ENCODE peak calls at places on chromosomes 12 and 14, in five cellular contexts. One of them, this sample, is unnamed. For H3K4me1 and H3K79me2, the result is how much of the 10 kb centered on the place peaks cover.

GRCh38 chr12:97283297-97283696 is 179.3 kb upstream of the RMST start:
- DNase-seq in MM.1S: no peak
- DNase-seq in PC-3: no peak
- DNase-seq in OCI-LY7: peak
- DNase-seq in GM23338: peak
- DNase-seq in this sample: no peak

GRCh38 chr12:27549231-27549800 is 25.3 kb downstream of the PPFIBP1 start:
- DNase-seq in MM.1S: no peak
- DNase-seq in PC-3: peak
- DNase-seq in OCI-LY7: no peak
- DNase-seq in GM23338: no peak
- DNase-seq in this sample: no peak

GRCh38 chr14:87691482-87691881 is 301.5 kb downstream of the GALC start:
- DNase-seq in MM.1S: no peak
- DNase-seq in PC-3: no peak
- DNase-seq in OCI-LY7: no peak
- DNase-seq in GM23338: no peak
- DNase-seq in this sample: peak

GRCh38 chr14:83559721-83560120 is 1970.2 kb upstream of the FLRT2 start:
- DNase-seq in MM.1S: no peak
- DNase-seq in PC-3: no peak
- DNase-seq in OCI-LY7: no peak
- DNase-seq in GM23338: no peak
- DNase-seq in this sample: no peak

GRCh38 chr12:130582286-130582685 is 133.8 kb downstream of the RIMBP2 start:
- DNase-seq in MM.1S: no peak
- DNase-seq in PC-3: no peak
- DNase-seq in OCI-LY7: no peak
- DNase-seq in GM23338: no peak
- DNase-seq in this sample: no peak

GRCh38 chr12:91211869-91212268 is 29.3 kb upstream of the DCN start:
- DNase-seq in MM.1S: no peak
- DNase-seq in PC-3: no peak
- DNase-seq in OCI-LY7: no peak
- DNase-seq in GM23338: no peak
- DNase-seq in this sample: no peak

GRCh38 chr12:131205534-131205933 is 251.8 kb downstream of the ADGRD1 start:
- DNase-seq in MM.1S: no peak
- DNase-seq in PC-3: no peak
- DNase-seq in OCI-LY7: no peak
- DNase-seq in GM23338: no peak
- DNase-seq in this sample: no peak

GRCh38 chr12:49288412-49288853 is 6.5 kb upstream of the PRPH start:
- DNase-seq in MM.1S: peak
- DNase-seq in PC-3: peak
- DNase-seq in OCI-LY7: peak
- DNase-seq in GM23338: peak
- DNase-seq in this sample: peak

GRCh38 chr14:76834296-76834695 is 8.1 kb downstream of the LRRC74A start:
- DNase-seq in MM.1S: no peak
- DNase-seq in PC-3: no peak
- DNase-seq in OCI-LY7: no peak
- DNase-seq in GM23338: no peak
- DNase-seq in this sample: peak

GRCh38 chr12:67382206-67382871 is 113.2 kb downstream of the CAND1 start:
- DNase-seq in MM.1S: no peak
- DNase-seq in PC-3: no peak
- DNase-seq in OCI-LY7: no peak
- DNase-seq in GM23338: no peak
- DNase-seq in this sample: no peak

GRCh38 chr14:104673481-104673880 is 15.9 kb upstream of the INF2 start:
- DNase-seq in MM.1S: no peak
- DNase-seq in PC-3: no peak
- DNase-seq in OCI-LY7: no peak
- DNase-seq in GM23338: no peak
- DNase-seq in this sample: no peak

GRCh38 chr14:101784631-101785030 is 23.1 kb downstream of the PPP2R5C start:
- DNase-seq in MM.1S: no peak
- DNase-seq in PC-3: no peak
- DNase-seq in OCI-LY7: no peak
- DNase-seq in GM23338: no peak
- DNase-seq in this sample: no peak

GRCh38 chr12:27627123-27627835 is 69.0 kb upstream of the REP15 start:
- DNase-seq in MM.1S: no peak
- DNase-seq in PC-3: peak
- DNase-seq in OCI-LY7: no peak
- DNase-seq in GM23338: no peak
- DNase-seq in this sample: no peak

GRCh38 chr14:51304956-51305355 is 64.9 kb downstream of the TMX1 start:
- DNase-seq in MM.1S: no peak
- DNase-seq in PC-3: peak
- DNase-seq in OCI-LY7: no peak
- DNase-seq in GM23338: no peak
- DNase-seq in this sample: peak

GRCh38 chr12:91219511-91219910 is 36.9 kb upstream of the DCN start:
- DNase-seq in MM.1S: no peak
- DNase-seq in PC-3: peak
- DNase-seq in OCI-LY7: no peak
- DNase-seq in GM23338: no peak
- DNase-seq in this sample: peak

DNA sequence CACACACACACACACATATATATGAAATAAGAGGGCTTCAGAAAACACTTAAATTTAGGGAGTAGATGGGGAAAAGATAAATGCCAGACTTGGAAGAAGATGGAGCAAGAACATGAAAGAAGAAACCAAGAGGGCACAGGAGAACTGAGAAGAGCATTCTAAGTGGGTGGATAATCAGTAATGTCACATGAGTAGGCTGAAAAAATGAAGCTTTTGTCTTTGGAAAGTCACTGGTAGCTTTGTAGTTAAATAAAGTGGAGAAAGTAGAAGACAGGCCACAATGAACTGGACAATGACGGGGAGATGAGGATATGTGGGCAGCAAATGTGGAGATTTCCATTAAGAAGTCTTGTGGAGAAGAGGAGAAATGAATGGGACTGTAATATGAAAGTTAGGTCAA is 2.2 kb upstream of the ZC2HC1C start:
- DNase-seq in MM.1S: no peak
- DNase-seq in PC-3: no peak
- DNase-seq in OCI-LY7: no peak
- DNase-seq in GM23338: no peak
- DNase-seq in this sample: no peak
- H3K4me1 ChIP-seq in MM.1S: under half
- H3K4me1 ChIP-seq in PC-3: under half
- H3K4me1 ChIP-seq in OCI-LY7: under half
- H3K4me1 ChIP-seq in GM23338: under half
- H3K4me1 ChIP-seq in this sample: under half

DNA sequence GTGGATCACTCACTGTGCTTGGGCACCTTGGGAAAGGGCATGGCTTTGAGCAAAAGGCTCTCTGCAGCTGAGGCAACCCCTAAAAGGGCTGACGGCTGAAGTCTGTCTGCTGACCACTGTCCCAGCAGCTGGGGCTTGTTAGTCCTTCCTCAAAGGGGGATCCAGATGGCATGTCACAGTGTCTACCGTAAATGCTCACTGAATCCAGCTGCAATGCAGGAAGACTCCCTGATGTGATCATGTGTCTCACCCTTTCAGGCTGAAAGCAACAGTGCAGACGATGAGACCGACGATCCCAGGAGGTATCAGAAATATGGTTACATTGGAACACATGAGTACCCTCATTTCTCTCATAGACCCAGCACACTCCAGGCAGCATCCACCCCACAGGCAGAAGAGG is 12.4 kb downstream of the OAS1 start:
- DNase-seq in MM.1S: no peak
- DNase-seq in PC-3: no peak
- DNase-seq in OCI-LY7: no peak
- DNase-seq in GM23338: no peak
- DNase-seq in this sample: no peak
- H3K79me2 ChIP-seq in MM.1S: under half
- H3K79me2 ChIP-seq in PC-3: under half
- H3K79me2 ChIP-seq in OCI-LY7: under half
- H3K79me2 ChIP-seq in GM23338: under half
- H3K79me2 ChIP-seq in this sample: under half

GRCh38 chr14:91227183-91227628 is 17.3 kb downstream of the GPR68 start:
- DNase-seq in MM.1S: no peak
- DNase-seq in PC-3: no peak
- DNase-seq in OCI-LY7: no peak
- DNase-seq in GM23338: no peak
- DNase-seq in this sample: no peak
- TF ChIP-seq CTCF in MM.1S: no peak
- TF ChIP-seq CTCF in PC-3: no peak
- TF ChIP-seq CTCF in OCI-LY7: no peak
- TF ChIP-seq CTCF in GM23338: no peak
- TF ChIP-seq CTCF in this sample: no peak

GRCh38 chr14:68473794-68474193 is 319.1 kb downstream of the ZFP36L1 start:
- DNase-seq in MM.1S: no peak
- DNase-seq in PC-3: no peak
- DNase-seq in OCI-LY7: peak
- DNase-seq in GM23338: no peak
- DNase-seq in this sample: no peak

GRCh38 chr14:68473050-68473449 is 319.8 kb downstream of the ZFP36L1 start:
- DNase-seq in MM.1S: no peak
- DNase-seq in PC-3: no peak
- DNase-seq in OCI-LY7: peak
- DNase-seq in GM23338: no peak
- DNase-seq in this sample: no peak

GRCh38 chr14:68475802-68476201 is 317.1 kb downstream of the ZFP36L1 start:
- DNase-seq in MM.1S: no peak
- DNase-seq in PC-3: no peak
- DNase-seq in OCI-LY7: no peak
- DNase-seq in GM23338: no peak
- DNase-seq in this sample: no peak

GRCh38 chr14:68476212-68476964 is 316.5 kb downstream of the ZFP36L1 start:
- DNase-seq in MM.1S: no peak
- DNase-seq in PC-3: peak
- DNase-seq in OCI-LY7: peak
- DNase-seq in GM23338: peak
- DNase-seq in this sample: peak

DNA sequence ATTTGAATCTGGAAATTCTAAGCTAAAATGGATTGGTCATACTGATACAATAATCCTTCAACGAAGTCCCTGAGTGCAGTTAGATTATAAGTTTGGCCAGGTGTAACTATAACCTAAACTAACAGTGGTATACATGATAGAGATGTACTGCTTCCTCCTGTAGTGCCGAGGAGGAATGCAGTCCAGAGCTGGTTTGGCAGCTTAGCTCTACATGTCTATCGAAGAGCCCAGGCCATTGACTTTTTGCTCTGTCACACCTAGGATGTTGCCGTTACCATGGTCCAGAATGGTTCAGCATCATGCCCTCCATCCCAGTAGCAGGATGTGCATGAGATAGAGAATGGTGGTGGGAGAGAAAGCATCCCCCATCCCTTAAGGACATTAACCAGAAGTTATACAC is 318.1 kb downstream of the ZFP36L1 start:
- DNase-seq in MM.1S: no peak
- DNase-seq in PC-3: peak
- DNase-seq in OCI-LY7: no peak
- DNase-seq in GM23338: no peak
- DNase-seq in this sample: no peak
- H3K4me1 ChIP-seq in MM.1S: under half
- H3K4me1 ChIP-seq in PC-3: under half
- H3K4me1 ChIP-seq in OCI-LY7: half or more
- H3K4me1 ChIP-seq in GM23338: under half
- H3K4me1 ChIP-seq in this sample: under half

GRCh38 chr12:116929885-116930284 is 19.1 kb downstream of the FBXW8 start:
- DNase-seq in MM.1S: no peak
- DNase-seq in PC-3: no peak
- DNase-seq in OCI-LY7: no peak
- DNase-seq in GM23338: no peak
- DNase-seq in this sample: no peak
- H3K79me2 ChIP-seq in MM.1S: under half
- H3K79me2 ChIP-seq in PC-3: under half
- H3K79me2 ChIP-seq in OCI-LY7: under half
- H3K79me2 ChIP-seq in GM23338: under half
- H3K79me2 ChIP-seq in this sample: half or more

GRCh38 chr12:17296882-17297281 is 690.9 kb upstream of the LMO3 start:
- DNase-seq in MM.1S: no peak
- DNase-seq in PC-3: no peak
- DNase-seq in OCI-LY7: no peak
- DNase-seq in GM23338: no peak
- DNase-seq in this sample: no peak

GRCh38 chr12:17302001-17302400 is 696.0 kb upstream of the LMO3 start:
- DNase-seq in MM.1S: no peak
- DNase-seq in PC-3: no peak
- DNase-seq in OCI-LY7: no peak
- DNase-seq in GM23338: no peak
- DNase-seq in this sample: no peak

GRCh38 chr12:17304503-17305347 is 698.8 kb upstream of the LMO3 start:
- DNase-seq in MM.1S: no peak
- DNase-seq in PC-3: peak
- DNase-seq in OCI-LY7: no peak
- DNase-seq in GM23338: no peak
- DNase-seq in this sample: no peak

DNA sequence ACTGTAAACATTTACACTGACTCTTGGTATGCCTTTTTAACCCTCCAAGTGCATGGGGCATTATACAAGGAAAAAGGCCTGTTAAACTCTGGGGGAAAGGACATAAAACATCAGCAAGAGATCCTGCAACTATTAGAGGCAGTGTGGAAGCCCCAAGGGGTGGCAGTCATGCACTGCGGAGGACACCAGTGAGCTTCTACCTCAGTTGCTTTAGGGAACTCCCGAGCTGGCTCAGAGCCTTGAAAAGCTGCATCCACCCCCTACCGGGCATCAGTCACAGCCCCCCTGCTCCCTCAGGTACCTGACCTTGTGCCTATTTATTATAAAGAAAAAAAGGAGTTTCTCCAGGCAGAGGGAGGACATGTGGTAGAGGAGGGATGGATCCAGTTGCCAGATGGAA is 695.6 kb upstream of the LMO3 start:
- DNase-seq in MM.1S: no peak
- DNase-seq in PC-3: no peak
- DNase-seq in OCI-LY7: no peak
- DNase-seq in GM23338: peak
- DNase-seq in this sample: no peak
- TF ChIP-seq CTCF in MM.1S: no peak
- TF ChIP-seq CTCF in PC-3: no peak
- TF ChIP-seq CTCF in OCI-LY7: no peak
- TF ChIP-seq CTCF in GM23338: no peak
- TF ChIP-seq CTCF in this sample: no peak

GRCh38 chr14:95522556-95522955 is 6.1 kb upstream of the SYNE3 start:
- DNase-seq in MM.1S: no peak
- DNase-seq in PC-3: no peak
- DNase-seq in OCI-LY7: no peak
- DNase-seq in GM23338: no peak
- DNase-seq in this sample: no peak
- H3K4me1 ChIP-seq in MM.1S: under half
- H3K4me1 ChIP-seq in PC-3: under half
- H3K4me1 ChIP-seq in OCI-LY7: under half
- H3K4me1 ChIP-seq in GM23338: under half
- H3K4me1 ChIP-seq in this sample: under half

DNA sequence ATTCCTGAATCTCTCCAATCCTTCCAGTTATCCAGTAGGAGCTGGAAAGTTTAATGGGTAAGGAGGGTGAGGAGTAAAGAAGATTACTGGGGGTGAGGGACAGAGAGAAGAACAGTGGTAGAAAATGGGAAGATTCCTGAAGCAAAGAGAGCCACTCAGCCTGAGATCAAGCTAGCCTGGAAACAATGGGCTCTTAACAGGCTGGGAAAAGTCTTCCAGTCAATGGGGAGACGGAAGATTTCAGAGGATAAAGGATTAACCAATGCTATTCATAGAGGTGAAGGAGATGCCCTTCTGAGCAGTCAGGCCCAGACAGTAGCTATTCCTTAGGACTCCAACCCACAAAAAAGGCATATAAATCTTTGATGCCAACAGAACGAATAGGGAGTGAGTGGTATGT is 14.8 kb downstream of the GDF11 start:
- DNase-seq in MM.1S: no peak
- DNase-seq in PC-3: no peak
- DNase-seq in OCI-LY7: no peak
- DNase-seq in GM23338: no peak
- DNase-seq in this sample: no peak
- H3K79me2 ChIP-seq in MM.1S: under half
- H3K79me2 ChIP-seq in PC-3: under half
- H3K79me2 ChIP-seq in OCI-LY7: under half
- H3K79me2 ChIP-seq in GM23338: under half
- H3K79me2 ChIP-seq in this sample: under half